ENCODE peak calls at places on chromosomes 16 and 17, in four cellular contexts. U is heart left ventricle, V is SJCRH30, G is ureter. H is an unnamed sample.

GRCh38 chr17:76199466-76199865 is 40.8 kb downstream of the RNF157 start:
- DNase-seq in U (no peak), V (peak), G (no peak), H (no peak)

GRCh38 chr17:82668631-82669099 is 20.4 kb upstream of the WDR45B start:
- DNase-seq in U (peak), V (peak), G (peak), H (no peak)

GRCh38 chr16:65409505-65409904 is 287.6 kb upstream of the CDH11 start:
- DNase-seq in U (no peak), V (no peak), G (no peak), H (no peak)

GRCh38 chr16:85699628-85700027 is 10.9 kb upstream of the GINS2 start:
- DNase-seq in U (no peak), V (no peak), G (peak), H (no peak)

GRCh38 chr16:11356573-11357331 is 11.5 kb downstream of the RMI2 start:
- DNase-seq in U (peak), V (peak), G (peak), H (peak)

GRCh38 chr17:63701477-63702222 is 1.7 kb upstream of the LIMD2 start:
- DNase-seq in U (peak), V (no peak), G (no peak), H (peak)

GRCh38 chr16:77002644-77003043 is 188.3 kb upstream of the MON1B start:
- DNase-seq in U (no peak), V (no peak), G (no peak), H (no peak)

GRCh38 chr16:67641779-67642708 is 2.9 kb upstream of the CARMIL2 start:
- DNase-seq in U (peak), V (no peak), G (no peak), H (no peak)

GRCh38 chr17:21375162-21375560 is 996 bp upstream of the KCNJ12 start:
- DNase-seq in U (no peak), V (no peak), G (no peak), H (no peak)

GRCh38 chr17:58416937-58417299 is 416 bp downstream of the RNF43 start:
- DNase-seq in U (no peak), V (no peak), G (no peak), H (no peak)

GRCh38 chr16:28986492-28986891 is 1.6 kb downstream of the LAT start:
- DNase-seq in U (no peak), V (no peak), G (no peak), H (no peak)

GRCh38 chr17:82266142-82266541 is 7.4 kb downstream of the CSNK1D start:
- DNase-seq in U (no peak), V (no peak), G (no peak), H (no peak)

GRCh38 chr17:40515491-40516041 is 14.1 kb upstream of the TNS4 start:
- DNase-seq in U (no peak), V (no peak), G (no peak), H (no peak)

GRCh38 chr16:67707210-67707609 is 11.9 kb downstream of the GFOD2 start:
- DNase-seq in U (no peak), V (no peak), G (no peak), H (no peak)

GRCh38 chr16:64417711-64418227 is 704.1 kb downstream of the CDH11 start:
- DNase-seq in U (no peak), V (no peak), G (no peak), H (no peak)

GRCh38 chr17:27573971-27574525 is 56.9 kb upstream of the LGALS9 start:
- DNase-seq in U (no peak), V (no peak), G (no peak), H (no peak)

GRCh38 chr17:78915872-78916632 is 9.1 kb downstream of the TIMP2 start:
- DNase-seq in U (peak), V (peak), G (no peak), H (peak)

GRCh38 chr16:31874354-31875111 is 926 bp downstream of the ZNF267 start:
- DNase-seq in U (no peak), V (no peak), G (no peak), H (peak)

GRCh38 chr17:35390663-35391062 is 17.2 kb upstream of the SLFN11 start:
- DNase-seq in U (no peak), V (no peak), G (no peak), H (no peak)

GRCh38 chr17:8397636-8398035 is at the start of gene RNF222:
- DNase-seq in U (no peak), V (no peak), G (no peak), H (no peak)

GRCh38 chr16:83137326-83137770 is 510.6 kb downstream of the CDH13 start:
- DNase-seq in U (no peak), V (peak), G (no peak), H (no peak)

GRCh38 chr17:72691601-72692000 is 400.9 kb downstream of the SLC39A11 start:
- DNase-seq in U (no peak), V (no peak), G (no peak), H (no peak)

GRCh38 chr17:76026714-76027158 is 370 bp downstream of the EVPL start:
- DNase-seq in U (no peak), V (no peak), G (no peak), H (no peak)

GRCh38 chr17:42334667-42335066 is 46.4 kb downstream of the STAT5A start:
- DNase-seq in U (no peak), V (no peak), G (no peak), H (no peak)

GRCh38 chr17:79931517-79932309 is 92.5 kb upstream of the CBX4 start:
- DNase-seq in U (no peak), V (no peak), G (no peak), H (no peak)

GRCh38 chr17:76414334-76415295 is 30.2 kb downstream of the SPHK1 start:
- DNase-seq in U (peak), V (peak), G (peak), H (peak)

GRCh38 chr17:66830451-66830850 is 4.5 kb upstream of the CACNG5 start:
- DNase-seq in U (no peak), V (peak), G (no peak), H (peak)

GRCh38 chr17:50935201-50936124 is 69.3 kb upstream of the TOB1 start:
- DNase-seq in U (peak), V (no peak), G (no peak), H (peak)

GRCh38 chr17:64218066-64218465 is 45.0 kb downstream of the TEX2 start:
- DNase-seq in U (no peak), V (no peak), G (no peak), H (no peak)

GRCh38 chr16:56203052-56203451 is 11.8 kb downstream of the GNAO1 start:
- DNase-seq in U (no peak), V (peak), G (no peak), H (peak)

GRCh38 chr17:56217921-56218320 is 64.6 kb downstream of the ANKFN1 start:
- DNase-seq in U (no peak), V (no peak), G (no peak), H (no peak)

GRCh38 chr16:84953051-84953746 is 58.1 kb downstream of the ZDHHC7 start:
- DNase-seq in U (no peak), V (no peak), G (no peak), H (no peak)